ENCODE peak calls at places on chromosomes 5 and 9, in seven cellular contexts. One of them, this sample, is unnamed.

GRCh38 chr5:73321757-73322452 is 126.7 kb downstream of the FOXD1 start:
- DNase-seq in natural killer cell: no peak
- DNase-seq in GM04503: peak; percentile 89
- DNase-seq in T-helper 2 cell: no peak
- DNase-seq in GF-D8: no peak
- DNase-seq in endothelial cell: no peak
- DNase-seq in nephron progenitor cell: no peak
- DNase-seq in this sample: peak; percentile 74

GRCh38 chr9:133461975-133462374 is 2.2 kb downstream of the CACFD1 start:
- DNase-seq in natural killer cell: no peak
- DNase-seq in GM04503: no peak
- DNase-seq in T-helper 2 cell: no peak
- DNase-seq in GF-D8: no peak
- DNase-seq in endothelial cell: no peak
- DNase-seq in nephron progenitor cell: no peak
- DNase-seq in this sample: no peak

GRCh38 chr5:149586708-149587318 is 5.5 kb downstream of the ARHGEF37 start:
- DNase-seq in natural killer cell: no peak
- DNase-seq in GM04503: no peak
- DNase-seq in T-helper 2 cell: no peak
- DNase-seq in GF-D8: no peak
- DNase-seq in endothelial cell: no peak
- DNase-seq in nephron progenitor cell: no peak
- DNase-seq in this sample: no peak

GRCh38 chr9:127393680-127394079 is 3.3 kb upstream of the SLC2A8 start:
- DNase-seq in natural killer cell: no peak
- DNase-seq in GM04503: no peak
- DNase-seq in T-helper 2 cell: no peak
- DNase-seq in GF-D8: no peak
- DNase-seq in endothelial cell: no peak
- DNase-seq in nephron progenitor cell: no peak
- DNase-seq in this sample: no peak

GRCh38 chr9:135898634-135899407 is 8.5 kb downstream of the CAMSAP1 start:
- DNase-seq in natural killer cell: no peak
- DNase-seq in GM04503: peak; percentile 53
- DNase-seq in T-helper 2 cell: no peak
- DNase-seq in GF-D8: peak; percentile 9
- DNase-seq in endothelial cell: no peak
- DNase-seq in nephron progenitor cell: no peak
- DNase-seq in this sample: peak; percentile 80

GRCh38 chr9:124032247-124032646 is 20.7 kb downstream of the LHX2 start:
- DNase-seq in natural killer cell: no peak
- DNase-seq in GM04503: no peak
- DNase-seq in T-helper 2 cell: no peak
- DNase-seq in GF-D8: no peak
- DNase-seq in endothelial cell: peak; percentile 27
- DNase-seq in nephron progenitor cell: peak; percentile 64
- DNase-seq in this sample: no peak

GRCh38 chr5:14490309-14490711 is 91.3 kb upstream of the OTULINL start:
- DNase-seq in natural killer cell: no peak
- DNase-seq in GM04503: no peak
- DNase-seq in T-helper 2 cell: no peak
- DNase-seq in GF-D8: no peak
- DNase-seq in endothelial cell: no peak
- DNase-seq in nephron progenitor cell: no peak
- DNase-seq in this sample: no peak

GRCh38 chr5:19874811-19875210 is 113.2 kb downstream of the CDH18 start:
- DNase-seq in natural killer cell: no peak
- DNase-seq in GM04503: no peak
- DNase-seq in T-helper 2 cell: no peak
- DNase-seq in GF-D8: no peak
- DNase-seq in endothelial cell: no peak
- DNase-seq in nephron progenitor cell: no peak
- DNase-seq in this sample: no peak

GRCh38 chr5:15604986-15605385 is 105.0 kb downstream of the FBXL7 start:
- DNase-seq in natural killer cell: no peak
- DNase-seq in GM04503: peak; percentile 35
- DNase-seq in T-helper 2 cell: no peak
- DNase-seq in GF-D8: no peak
- DNase-seq in endothelial cell: no peak
- DNase-seq in nephron progenitor cell: no peak
- DNase-seq in this sample: no peak

GRCh38 chr5:5497132-5497748 is 74.8 kb downstream of the ICE1 start:
- DNase-seq in natural killer cell: no peak
- DNase-seq in GM04503: peak; percentile 19
- DNase-seq in T-helper 2 cell: no peak
- DNase-seq in GF-D8: peak; percentile 12
- DNase-seq in endothelial cell: peak; percentile 56
- DNase-seq in nephron progenitor cell: peak; percentile 54
- DNase-seq in this sample: no peak

GRCh38 chr5:17143335-17143734 is 74.1 kb upstream of the BASP1 start:
- DNase-seq in natural killer cell: no peak
- DNase-seq in GM04503: no peak
- DNase-seq in T-helper 2 cell: no peak
- DNase-seq in GF-D8: no peak
- DNase-seq in endothelial cell: no peak
- DNase-seq in nephron progenitor cell: no peak
- DNase-seq in this sample: no peak

GRCh38 chr5:72015103-72015548 is 92.1 kb upstream of the MAP1B start:
- DNase-seq in natural killer cell: no peak
- DNase-seq in GM04503: no peak
- DNase-seq in T-helper 2 cell: no peak
- DNase-seq in GF-D8: no peak
- DNase-seq in endothelial cell: no peak
- DNase-seq in nephron progenitor cell: no peak
- DNase-seq in this sample: no peak

GRCh38 chr5:58074222-58074621 is 385.7 kb downstream of the PLK2 start:
- DNase-seq in natural killer cell: no peak
- DNase-seq in GM04503: no peak
- DNase-seq in T-helper 2 cell: no peak
- DNase-seq in GF-D8: no peak
- DNase-seq in endothelial cell: no peak
- DNase-seq in nephron progenitor cell: no peak
- DNase-seq in this sample: no peak

GRCh38 chr5:113293613-113294340 is 141.0 kb downstream of the TSSK1B start:
- DNase-seq in natural killer cell: no peak
- DNase-seq in GM04503: no peak
- DNase-seq in T-helper 2 cell: no peak
- DNase-seq in GF-D8: no peak
- DNase-seq in endothelial cell: no peak
- DNase-seq in nephron progenitor cell: peak; percentile 36
- DNase-seq in this sample: no peak

GRCh38 chr5:4479381-4479780 is 660.7 kb upstream of the ADAMTS16 start:
- DNase-seq in natural killer cell: no peak
- DNase-seq in GM04503: no peak
- DNase-seq in T-helper 2 cell: no peak
- DNase-seq in GF-D8: no peak
- DNase-seq in endothelial cell: no peak
- DNase-seq in nephron progenitor cell: no peak
- DNase-seq in this sample: no peak

GRCh38 chr9:114592356-114592755 is 4.8 kb downstream of the ATP6V1G1 start:
- DNase-seq in natural killer cell: no peak
- DNase-seq in GM04503: no peak
- DNase-seq in T-helper 2 cell: no peak
- DNase-seq in GF-D8: peak; percentile 40
- DNase-seq in endothelial cell: peak; percentile 33
- DNase-seq in nephron progenitor cell: no peak
- DNase-seq in this sample: no peak

GRCh38 chr9:136564379-136564988 is 18.6 kb upstream of the NOTCH1 start:
- DNase-seq in natural killer cell: peak; percentile 52
- DNase-seq in GM04503: no peak
- DNase-seq in T-helper 2 cell: no peak
- DNase-seq in GF-D8: peak; percentile 52
- DNase-seq in endothelial cell: no peak
- DNase-seq in nephron progenitor cell: peak; percentile 12
- DNase-seq in this sample: no peak

GRCh38 chr5:171310816-171311697 is 2.0 kb downstream of the TLX3 start:
- DNase-seq in natural killer cell: no peak
- DNase-seq in GM04503: no peak
- DNase-seq in T-helper 2 cell: no peak
- DNase-seq in GF-D8: no peak
- DNase-seq in endothelial cell: peak; percentile 36
- DNase-seq in nephron progenitor cell: peak; percentile 60
- DNase-seq in this sample: no peak

GRCh38 chr5:112257961-112258360 is 161.1 kb downstream of the EPB41L4A start:
- DNase-seq in natural killer cell: no peak
- DNase-seq in GM04503: no peak
- DNase-seq in T-helper 2 cell: no peak
- DNase-seq in GF-D8: no peak
- DNase-seq in endothelial cell: no peak
- DNase-seq in nephron progenitor cell: no peak
- DNase-seq in this sample: no peak

GRCh38 chr9:121282309-121283071 is 14.5 kb downstream of the GSN start:
- DNase-seq in natural killer cell: no peak
- DNase-seq in GM04503: no peak
- DNase-seq in T-helper 2 cell: no peak
- DNase-seq in GF-D8: peak; percentile 50
- DNase-seq in endothelial cell: no peak
- DNase-seq in nephron progenitor cell: no peak
- DNase-seq in this sample: no peak

GRCh38 chr5:45399041-45399440 is 297.1 kb downstream of the HCN1 start:
- DNase-seq in natural killer cell: no peak
- DNase-seq in GM04503: no peak
- DNase-seq in T-helper 2 cell: no peak
- DNase-seq in GF-D8: no peak
- DNase-seq in endothelial cell: no peak
- DNase-seq in nephron progenitor cell: no peak
- DNase-seq in this sample: no peak

GRCh38 chr9:124098141-124098905 is 86.8 kb downstream of the LHX2 start:
- DNase-seq in natural killer cell: no peak
- DNase-seq in GM04503: no peak
- DNase-seq in T-helper 2 cell: no peak
- DNase-seq in GF-D8: peak; percentile 60
- DNase-seq in endothelial cell: no peak
- DNase-seq in nephron progenitor cell: no peak
- DNase-seq in this sample: no peak

GRCh38 chr5:100840364-100840763 is 62.7 kb downstream of the ST8SIA4 start:
- DNase-seq in natural killer cell: no peak
- DNase-seq in GM04503: no peak
- DNase-seq in T-helper 2 cell: no peak
- DNase-seq in GF-D8: peak; percentile 25
- DNase-seq in endothelial cell: no peak
- DNase-seq in nephron progenitor cell: no peak
- DNase-seq in this sample: peak; percentile 1

GRCh38 chr5:98108497-98108896 is 665.0 kb upstream of the RGMB start:
- DNase-seq in natural killer cell: no peak
- DNase-seq in GM04503: peak; percentile 75
- DNase-seq in T-helper 2 cell: no peak
- DNase-seq in GF-D8: no peak
- DNase-seq in endothelial cell: no peak
- DNase-seq in nephron progenitor cell: no peak
- DNase-seq in this sample: peak; percentile 79

GRCh38 chr5:65760504-65761275 is 38.7 kb downstream of the NLN start:
- DNase-seq in natural killer cell: peak; percentile 34
- DNase-seq in GM04503: peak; percentile 42
- DNase-seq in T-helper 2 cell: no peak
- DNase-seq in GF-D8: no peak
- DNase-seq in endothelial cell: no peak
- DNase-seq in nephron progenitor cell: no peak
- DNase-seq in this sample: peak; percentile 52

GRCh38 chr9:133953621-133953975 is 38.5 kb downstream of the VAV2 start:
- DNase-seq in natural killer cell: no peak
- DNase-seq in GM04503: no peak
- DNase-seq in T-helper 2 cell: no peak
- DNase-seq in GF-D8: no peak
- DNase-seq in endothelial cell: no peak
- DNase-seq in nephron progenitor cell: no peak
- DNase-seq in this sample: no peak

This sample was measured in AG09309.